ENCODE peak calls at places on chromosome 19, in six cellular contexts. T is K562, I is HepG2, G is GM12878, L is H1, K is NT2/D1. A is an unnamed sample.

GRCh38 chr19:43582495-43582894 is 6.9 kb downstream of the PINLYP start:
- DNase-seq in I (no peak), G (no peak), K (no peak), T (no peak), L (no peak), A (no peak)

GRCh38 chr19:18045307-18046013 is 37.5 kb downstream of the ARRDC2 start:
- DNase-seq in T (no peak), I (no peak), G (no peak), K (no peak), L (no peak), A (no peak)

GRCh38 chr19:9901020-9901419 is 35.3 kb downstream of the OLFM2 start:
- DNase-seq in L (no peak), G (no peak), T (no peak), I (no peak), K (no peak), A (no peak)

GRCh38 chr19:35373492-35373891 is 2.6 kb downstream of the GPR42 start:
- DNase-seq in T (no peak), G (no peak), I (no peak), K (no peak), L (no peak), A (no peak)

GRCh38 chr19:23055501-23055900 is 52.5 kb upstream of the ZNF728 start:
- DNase-seq in T (no peak), G (no peak), K (no peak), L (no peak), I (no peak), A (no peak)

GRCh38 chr19:14494910-14495677 is 833 bp downstream of the GIPC1 start:
- DNase-seq in L (no peak), T (no peak), K (no peak), I (no peak), G (no peak), A (no peak)

GRCh38 chr19:6279620-6279930 is 200 bp downstream of the MLLT1 start:
- DNase-seq in L (no peak), G (no peak), K (no peak), T (no peak), I (no peak), A (no peak)

GRCh38 chr19:8148410-8149231 is 771 bp downstream of the FBN3 start:
- DNase-seq in L (peak), T (peak), K (peak), G (no peak), I (no peak), A (peak)

GRCh38 chr19:5534787-5535586 is 32.8 kb downstream of the TINCR start:
- DNase-seq in G (no peak), T (peak), I (no peak), K (peak), L (no peak), A (peak)

GRCh38 chr19:5504115-5504514 is 48.9 kb downstream of the ZNRF4 start:
- DNase-seq in L (no peak), G (no peak), I (no peak), K (no peak), T (no peak), A (no peak)

GRCh38 chr19:55383789-55384575 is at the start of gene TMEM238:
- DNase-seq in L (no peak), K (no peak), T (peak), I (no peak), G (no peak), A (no peak)

GRCh38 chr19:51739466-51740213 is 12.0 kb downstream of the FPR1 start:
- DNase-seq in T (no peak), L (no peak), K (no peak), I (no peak), G (no peak), A (no peak)

GRCh38 chr19:51185868-51186215 is 39.0 kb upstream of the CD33 start:
- DNase-seq in I (no peak), G (no peak), L (no peak), K (no peak), T (no peak), A (no peak)

GRCh38 chr19:12723643-12724426 is at the start of gene TNPO2:
- DNase-seq in I (peak), K (peak), T (peak), L (peak), G (peak), A (peak)

GRCh38 chr19:46000497-46001246 is 5.4 kb downstream of the CCDC61 start:
- DNase-seq in I (no peak), T (peak), K (no peak), G (no peak), L (no peak), A (no peak)

GRCh38 chr19:44212865-44213346 is 574 bp downstream of the ZNF227 start:
- DNase-seq in K (no peak), T (peak), G (no peak), L (no peak), I (peak), A (no peak)

GRCh38 chr19:47322048-47322447 is 9.9 kb upstream of the C5AR2 start:
- DNase-seq in G (no peak), L (no peak), K (no peak), T (no peak), I (no peak), A (no peak)

GRCh38 chr19:52507266-52507665 is 20.2 kb upstream of the ZNF808 start:
- DNase-seq in K (no peak), T (no peak), G (no peak), I (no peak), L (no peak), A (no peak)

GRCh38 chr19:7342143-7342542 is 6.6 kb upstream of the ARHGEF18 start:
- DNase-seq in K (no peak), T (no peak), I (no peak), L (no peak), G (no peak), A (no peak)

GRCh38 chr19:7366701-7367420 is 18.1 kb downstream of the ARHGEF18 start:
- DNase-seq in L (no peak), T (peak), I (peak), K (no peak), G (no peak), A (peak)

GRCh38 chr19:39032164-39032918 is at the start of gene FBXO27:
- DNase-seq in K (no peak), I (no peak), G (no peak), L (no peak), T (peak), A (peak)

GRCh38 chr19:41328157-41328817 is 18.3 kb downstream of the CCDC97 start:
- DNase-seq in L (no peak), I (no peak), G (no peak), K (no peak), T (no peak), A (no peak)

GRCh38 chr19:43643326-43643725 is 3.7 kb upstream of the CADM4 start:
- DNase-seq in T (no peak), L (no peak), G (no peak), K (no peak), I (no peak), A (no peak)

GRCh38 chr19:38513762-38514167 is 80.3 kb downstream of the RYR1 start:
- DNase-seq in I (no peak), K (no peak), L (no peak), T (no peak), G (no peak), A (no peak)

GRCh38 chr19:5487222-5487621 is 32.0 kb downstream of the ZNRF4 start:
- DNase-seq in G (no peak), I (no peak), T (no peak), L (no peak), K (no peak), A (no peak)

GRCh38 chr19:3105641-3106508 is 11.7 kb downstream of the GNA11 start:
- DNase-seq in T (no peak), L (no peak), G (no peak), K (no peak), I (no peak), A (no peak)

GRCh38 chr19:42122691-42123607 is 9.3 kb downstream of the POU2F2 start:
- DNase-seq in L (no peak), G (peak), T (no peak), K (no peak), I (no peak), A (no peak)

GRCh38 chr19:36377541-36378178 is 1.3 kb downstream of the ZFP14 start:
- DNase-seq in L (no peak), T (no peak), G (no peak), K (no peak), I (peak), A (no peak)

GRCh38 chr19:36378625-36379509 is at the start of gene ZFP14:
- DNase-seq in K (peak), T (peak), I (peak), L (peak), G (peak), A (peak)

GRCh38 chr19:36373638-36374156 is 5.3 kb downstream of the ZFP14 start:
- DNase-seq in L (no peak), G (no peak), K (no peak), T (no peak), I (no peak), A (no peak)

DNA sequence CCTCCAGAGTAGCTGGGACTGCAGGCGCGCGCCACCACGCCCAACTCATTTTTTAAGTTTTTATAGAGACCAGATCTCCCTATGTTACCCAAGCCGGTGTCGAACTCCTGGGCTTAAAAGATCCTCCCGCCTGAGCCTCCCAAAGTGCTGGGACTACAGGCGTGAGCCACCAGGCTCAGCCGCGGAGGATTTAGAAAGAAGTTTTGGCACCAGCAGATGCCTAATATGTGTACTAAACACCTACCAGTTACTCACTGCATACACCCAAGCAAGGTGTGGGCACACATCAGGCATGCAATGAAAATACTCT is 464 bp upstream of the ZFP14 start:
- DNase-seq in T (no peak), I (no peak), G (no peak), K (no peak), L (no peak), A (no peak)
- TF ChIP-seq ZNF274 in T (no peak), I (no peak), G (no peak), K (no peak), L (no peak), A (no peak)

DNA sequence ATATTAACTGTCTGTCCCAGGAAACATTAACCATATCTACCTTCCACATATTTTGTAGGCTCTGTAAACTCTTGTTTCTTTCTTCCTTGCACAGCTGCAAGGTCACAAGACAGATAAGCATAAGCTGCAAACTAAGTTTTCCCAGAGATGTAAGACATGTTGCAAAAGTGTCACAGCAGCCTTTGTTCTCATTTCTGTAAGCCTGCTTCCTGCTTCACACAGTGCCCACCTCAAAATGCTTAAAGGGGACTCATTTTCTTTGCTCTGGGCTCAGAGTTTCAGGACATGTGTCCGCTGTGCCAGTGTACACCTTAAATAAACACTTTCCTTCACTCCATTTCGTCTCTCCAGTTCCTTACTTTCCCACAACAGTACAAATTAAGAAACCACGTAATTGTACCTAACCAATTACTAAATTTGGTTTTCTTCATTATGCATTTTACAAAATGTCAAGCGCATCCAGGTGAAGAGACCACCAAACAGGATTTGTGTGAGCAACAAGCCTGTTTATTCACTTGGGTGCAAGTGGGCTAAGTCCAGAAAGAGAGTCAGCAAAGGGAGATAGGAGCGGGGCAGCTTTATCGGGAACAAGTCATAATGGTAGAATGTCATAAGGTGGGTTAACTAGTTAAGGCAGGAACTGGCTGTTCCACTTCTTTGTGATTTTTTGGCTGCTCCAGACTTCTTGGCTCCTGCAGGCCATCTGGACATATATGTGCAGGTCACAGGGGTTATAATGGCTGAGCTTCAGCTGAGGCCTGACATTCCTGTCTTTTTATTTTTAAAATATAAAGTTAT is 12.7 kb upstream of the ZNF431 start:
- DNase-seq in I (peak), T (peak), K (no peak), L (no peak), G (no peak), A (no peak)
- TF ChIP-seq ZNF274 in I (no peak), T (no peak), K (no peak), L (no peak), G (no peak), A (no peak)

GRCh38 chr19:49014870-49015255 is 2.0 kb downstream of the LHB start:
- DNase-seq in T (no peak), I (no peak), G (no peak), L (no peak), K (no peak), A (no peak)

GRCh38 chr19:49019242-49019932 is 2.5 kb upstream of the LHB start:
- DNase-seq in T (peak), L (peak), K (peak), G (no peak), I (peak), A (peak)

GRCh38 chr19:49017666-49018351 is 918 bp upstream of the LHB start:
- DNase-seq in T (peak), L (no peak), K (no peak), I (peak), G (no peak), A (peak)

GRCh38 chr19:49016067-49016839 is 638 bp downstream of the LHB start:
- DNase-seq in K (no peak), T (no peak), I (no peak), G (no peak), L (no peak), A (no peak)

DNA sequence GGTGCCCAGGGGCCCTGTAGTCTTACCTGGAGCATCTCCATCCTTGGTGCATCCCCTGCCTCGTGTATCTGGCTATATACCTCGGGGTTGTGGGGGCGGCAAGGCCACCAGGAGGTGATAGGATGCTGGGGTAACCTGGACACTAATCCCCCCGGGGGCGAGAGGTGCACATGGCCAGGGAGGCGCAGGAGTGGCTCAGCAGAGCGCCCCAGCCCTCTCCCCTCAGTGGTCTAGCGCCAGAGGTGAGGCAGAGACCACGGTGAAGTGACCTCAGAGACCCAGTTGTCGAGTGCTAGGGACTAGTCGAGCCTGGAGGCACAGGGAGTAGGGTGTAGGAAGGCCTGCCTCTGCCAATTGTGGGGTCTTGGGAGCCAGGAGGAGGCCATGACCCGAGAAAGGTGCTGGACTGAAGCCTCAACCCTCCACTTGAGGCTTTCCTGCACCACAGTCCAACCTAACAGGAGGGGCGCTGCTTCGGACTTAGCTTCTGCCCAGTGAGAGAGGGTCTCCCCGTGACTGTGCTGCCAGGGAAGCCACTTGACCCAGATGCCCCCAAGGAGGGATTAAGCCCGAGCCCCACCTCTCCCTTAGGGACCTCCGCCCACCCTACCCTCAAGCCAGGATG is at the start of gene LHB:
- DNase-seq in T (no peak), I (no peak), K (no peak), L (no peak), G (no peak), A (no peak)
- TF ChIP-seq ZNF274 in T (no peak), I (no peak), K (no peak), L (no peak), G (no peak), A (no peak)

DNA sequence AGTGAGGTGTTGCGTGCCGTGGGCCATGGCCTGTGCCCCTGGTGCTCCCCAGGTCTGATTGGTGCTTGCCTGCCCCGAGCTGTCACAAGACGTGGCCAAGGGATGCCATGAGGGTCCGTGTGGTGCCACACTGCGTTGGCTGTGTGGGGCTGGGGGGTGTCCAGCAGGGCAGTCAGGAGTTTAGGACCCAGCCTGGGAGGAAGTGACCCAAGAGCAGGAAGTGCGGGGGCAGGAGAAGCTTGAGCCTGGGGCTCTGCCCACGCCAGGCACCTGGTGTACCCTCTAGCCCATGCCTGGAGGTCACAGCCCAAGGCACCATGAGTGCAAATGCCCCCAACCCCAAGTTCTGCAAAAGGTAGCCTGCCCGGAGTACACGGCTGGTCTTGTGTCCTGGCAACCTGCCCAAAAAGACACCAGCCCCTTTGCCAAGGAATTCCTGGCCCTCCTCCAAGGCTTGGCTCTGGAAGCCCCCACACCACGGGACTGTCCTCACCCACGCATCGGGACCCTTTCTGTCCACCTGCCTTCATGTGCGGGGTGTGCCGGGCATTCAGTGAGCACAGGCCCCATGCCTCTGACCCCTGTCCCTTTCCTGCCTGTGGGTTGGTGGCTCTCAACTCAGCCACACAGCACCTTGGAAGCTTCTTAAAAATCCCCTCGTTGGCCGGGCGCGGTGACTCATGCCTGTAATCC is 24.9 kb downstream of the MPND start:
- DNase-seq in K (no peak), I (no peak), L (no peak), T (no peak), G (no peak), A (no peak)
- TF ChIP-seq ZNF274 in K (no peak), I (no peak), L (no peak), T (no peak), G (no peak), A (no peak)

DNA sequence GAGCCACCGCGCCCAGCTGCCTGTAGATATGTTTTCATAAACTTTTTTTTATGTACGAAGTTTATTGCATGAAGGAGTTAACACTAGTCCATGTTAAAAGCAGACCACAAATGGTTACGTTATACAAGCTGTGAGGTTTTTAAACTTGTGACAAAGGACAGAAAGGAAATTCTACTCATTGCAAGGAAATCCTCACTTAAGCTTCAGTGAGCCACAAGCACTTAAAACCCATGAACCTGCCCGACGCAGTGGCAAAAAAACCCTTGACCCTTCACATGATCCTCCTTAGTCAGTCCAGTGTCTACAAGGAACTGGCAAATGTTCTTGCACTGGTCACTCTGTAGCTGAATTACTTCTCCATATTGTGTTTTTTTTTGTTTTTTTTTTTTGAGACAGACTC is 4.2 kb downstream of the MPND start:
- DNase-seq in G (no peak), K (no peak), T (no peak), L (no peak), I (no peak), A (no peak)
- TF ChIP-seq ZNF274 in G (no peak), K (no peak), T (no peak), L (no peak), I (no peak), A (no peak)